ENCODE peak calls at places on chromosomes 6 and 20, in six cellular contexts. One of them, this sample, is unnamed.

GRCh38 chr6:148203970-148204369 is 138.7 kb upstream of the SASH1 start:
- DNase-seq in H9: no peak
- DNase-seq in IMR-90: peak; percentile 90
- DNase-seq in H1: no peak
- DNase-seq in neuronal stem cell: no peak
- DNase-seq in mesenchymal stem cell: peak; percentile 30
- DNase-seq in this sample: peak; percentile 16

GRCh38 chr6:44216677-44217331 is at the start of gene MYMX:
- DNase-seq in H9: peak; percentile 72
- DNase-seq in IMR-90: no peak
- DNase-seq in H1: peak; percentile 79
- DNase-seq in neuronal stem cell: no peak
- DNase-seq in mesenchymal stem cell: no peak
- DNase-seq in this sample: peak; percentile 40

GRCh38 chr6:168364793-168365421 is 45.3 kb upstream of the DACT2 start:
- DNase-seq in H9: no peak
- DNase-seq in IMR-90: no peak
- DNase-seq in H1: no peak
- DNase-seq in neuronal stem cell: no peak
- DNase-seq in mesenchymal stem cell: no peak
- DNase-seq in this sample: no peak

GRCh38 chr6:21992178-21992967 is 304.5 kb downstream of the PRL start:
- DNase-seq in H9: no peak
- DNase-seq in IMR-90: peak; percentile 80
- DNase-seq in H1: no peak
- DNase-seq in neuronal stem cell: no peak
- DNase-seq in mesenchymal stem cell: peak; percentile 75
- DNase-seq in this sample: no peak

GRCh38 chr6:12865782-12866181 is 149.2 kb downstream of the PHACTR1 start:
- DNase-seq in H9: no peak
- DNase-seq in IMR-90: no peak
- DNase-seq in H1: no peak
- DNase-seq in neuronal stem cell: no peak
- DNase-seq in mesenchymal stem cell: no peak
- DNase-seq in this sample: no peak

GRCh38 chr20:17460119-17460518 is 71.1 kb downstream of the BFSP1 start:
- DNase-seq in H9: no peak
- DNase-seq in IMR-90: no peak
- DNase-seq in H1: peak; percentile 7
- DNase-seq in neuronal stem cell: no peak
- DNase-seq in mesenchymal stem cell: no peak
- DNase-seq in this sample: no peak

GRCh38 chr6:1297746-1298145 is 14.2 kb upstream of the FOXQ1 start:
- DNase-seq in H9: no peak
- DNase-seq in IMR-90: peak; percentile 78
- DNase-seq in H1: no peak
- DNase-seq in neuronal stem cell: no peak
- DNase-seq in mesenchymal stem cell: peak; percentile 13
- DNase-seq in this sample: no peak

GRCh38 chr6:88376759-88377387 is 210.7 kb upstream of the CNR1 start:
- DNase-seq in H9: no peak
- DNase-seq in IMR-90: peak; percentile 6
- DNase-seq in H1: no peak
- DNase-seq in neuronal stem cell: no peak
- DNase-seq in mesenchymal stem cell: peak; percentile 69
- DNase-seq in this sample: no peak

GRCh38 chr6:3261921-3262320 is 3.2 kb downstream of the PSMG4 start:
- DNase-seq in H9: no peak
- DNase-seq in IMR-90: no peak
- DNase-seq in H1: no peak
- DNase-seq in neuronal stem cell: no peak
- DNase-seq in mesenchymal stem cell: no peak
- DNase-seq in this sample: no peak

GRCh38 chr6:3788408-3789017 is 37.0 kb upstream of the PXDC1 start:
- DNase-seq in H9: no peak
- DNase-seq in IMR-90: no peak
- DNase-seq in H1: no peak
- DNase-seq in neuronal stem cell: no peak
- DNase-seq in mesenchymal stem cell: no peak
- DNase-seq in this sample: no peak

GRCh38 chr20:49381558-49382493 is 100.6 kb downstream of the KCNB1 start:
- DNase-seq in H9: no peak
- DNase-seq in IMR-90: peak; percentile 10
- DNase-seq in H1: no peak
- DNase-seq in neuronal stem cell: no peak
- DNase-seq in mesenchymal stem cell: no peak
- DNase-seq in this sample: no peak

GRCh38 chr6:85792278-85792677 is 149.6 kb upstream of the SYNCRIP start:
- DNase-seq in H9: no peak
- DNase-seq in IMR-90: peak; percentile 1
- DNase-seq in H1: no peak
- DNase-seq in neuronal stem cell: no peak
- DNase-seq in mesenchymal stem cell: no peak
- DNase-seq in this sample: peak; percentile 11

GRCh38 chr6:146785001-146785585 is 186.3 kb downstream of the ADGB start:
- DNase-seq in H9: no peak
- DNase-seq in IMR-90: peak; percentile 41
- DNase-seq in H1: no peak
- DNase-seq in neuronal stem cell: peak; percentile 46
- DNase-seq in mesenchymal stem cell: peak; percentile 59
- DNase-seq in this sample: peak; percentile 67

GRCh38 chr20:36065427-36065998 is 89.0 kb upstream of the EPB41L1 start:
- DNase-seq in H9: peak; percentile 34
- DNase-seq in IMR-90: no peak
- DNase-seq in H1: no peak
- DNase-seq in neuronal stem cell: no peak
- DNase-seq in mesenchymal stem cell: no peak
- DNase-seq in this sample: no peak

GRCh38 chr20:59468831-59469230 is 135.5 kb upstream of the PHACTR3 start:
- DNase-seq in H9: no peak
- DNase-seq in IMR-90: no peak
- DNase-seq in H1: no peak
- DNase-seq in neuronal stem cell: no peak
- DNase-seq in mesenchymal stem cell: no peak
- DNase-seq in this sample: no peak

DNA sequence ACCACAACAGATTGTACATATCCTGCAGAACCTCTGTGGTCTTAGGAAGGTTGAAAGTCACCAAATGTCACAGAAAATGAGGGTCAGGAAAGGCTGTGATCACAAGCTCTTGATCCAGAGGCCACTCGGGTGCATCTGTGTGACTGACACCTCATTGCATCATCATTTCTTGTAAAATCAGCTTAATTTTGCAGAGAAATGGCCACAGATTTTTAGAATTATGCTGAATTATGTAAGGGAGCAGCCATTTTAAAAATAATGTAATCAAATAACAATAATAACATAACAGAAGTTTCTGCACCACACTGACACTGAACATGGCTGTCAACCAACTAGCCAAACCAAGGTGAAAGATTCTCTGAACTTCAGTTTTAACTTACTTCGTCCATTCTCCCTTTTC is 32.5 kb upstream of the PRND start:
- DNase-seq in H9: no peak
- DNase-seq in IMR-90: no peak
- DNase-seq in H1: no peak
- DNase-seq in neuronal stem cell: no peak
- DNase-seq in mesenchymal stem cell: no peak
- DNase-seq in this sample: no peak
- H2BK5ac ChIP-seq in H9: no peak overlapping the region
- H2BK5ac ChIP-seq in IMR-90: no peak overlapping the region
- H2BK5ac ChIP-seq in H1: no peak overlapping the region
- H2BK5ac ChIP-seq in neuronal stem cell: no peak overlapping the region
- H2BK5ac ChIP-seq in mesenchymal stem cell: no peak overlapping the region
- H2BK5ac ChIP-seq in this sample: no peak overlapping the region

GRCh38 chr20:31559704-31560093 is 45.4 kb upstream of the ID1 start:
- DNase-seq in H9: no peak
- DNase-seq in IMR-90: no peak
- DNase-seq in H1: no peak
- DNase-seq in neuronal stem cell: no peak
- DNase-seq in mesenchymal stem cell: peak; percentile 85
- DNase-seq in this sample: no peak
- H2BK5ac ChIP-seq in H9: no peak overlapping the region
- H2BK5ac ChIP-seq in IMR-90: peak overlapping the region; percentile 89
- H2BK5ac ChIP-seq in H1: no peak overlapping the region
- H2BK5ac ChIP-seq in neuronal stem cell: no peak overlapping the region
- H2BK5ac ChIP-seq in mesenchymal stem cell: no peak overlapping the region
- H2BK5ac ChIP-seq in this sample: no peak overlapping the region

GRCh38 chr6:139982652-139983051 is 608.2 kb upstream of the CITED2 start:
- DNase-seq in H9: peak; percentile 30
- DNase-seq in IMR-90: peak; percentile 74
- DNase-seq in H1: no peak
- DNase-seq in neuronal stem cell: no peak
- DNase-seq in mesenchymal stem cell: peak; percentile 78
- DNase-seq in this sample: peak; percentile 97

GRCh38 chr6:139981810-139982550 is 607.5 kb upstream of the CITED2 start:
- DNase-seq in H9: peak; percentile 30
- DNase-seq in IMR-90: peak; percentile 80
- DNase-seq in H1: no peak
- DNase-seq in neuronal stem cell: peak; percentile 33
- DNase-seq in mesenchymal stem cell: peak; percentile 82
- DNase-seq in this sample: peak; percentile 76

GRCh38 chr6:139985236-139985815 is 610.9 kb upstream of the CITED2 start:
- DNase-seq in H9: no peak
- DNase-seq in IMR-90: no peak
- DNase-seq in H1: no peak
- DNase-seq in neuronal stem cell: no peak
- DNase-seq in mesenchymal stem cell: no peak
- DNase-seq in this sample: no peak

GRCh38 chr6:139984317-139984716 is 609.9 kb upstream of the CITED2 start:
- DNase-seq in H9: no peak
- DNase-seq in IMR-90: no peak
- DNase-seq in H1: no peak
- DNase-seq in neuronal stem cell: no peak
- DNase-seq in mesenchymal stem cell: no peak
- DNase-seq in this sample: no peak

GRCh38 chr6:139983555-139984276 is 609.3 kb upstream of the CITED2 start:
- DNase-seq in H9: no peak
- DNase-seq in IMR-90: peak; percentile 58
- DNase-seq in H1: no peak
- DNase-seq in neuronal stem cell: no peak
- DNase-seq in mesenchymal stem cell: peak; percentile 78
- DNase-seq in this sample: no peak
- H2BK5ac ChIP-seq in H9: no peak overlapping the region
- H2BK5ac ChIP-seq in IMR-90: peak overlapping the region; percentile 92
- H2BK5ac ChIP-seq in H1: no peak overlapping the region
- H2BK5ac ChIP-seq in neuronal stem cell: no peak overlapping the region
- H2BK5ac ChIP-seq in mesenchymal stem cell: no peak overlapping the region
- H2BK5ac ChIP-seq in this sample: peak overlapping the region; percentile 48

GRCh38 chr20:3209023-3209945 is at the start of gene ITPA:
- DNase-seq in H9: peak; percentile 67
- DNase-seq in IMR-90: peak; percentile 20
- DNase-seq in H1: peak; percentile 77
- DNase-seq in neuronal stem cell: peak; percentile 46
- DNase-seq in mesenchymal stem cell: peak; percentile 63
- DNase-seq in this sample: peak; percentile 68
- H2BK5ac ChIP-seq in H9: no peak within 1 kb of the TSS
- H2BK5ac ChIP-seq in IMR-90: peak within 1 kb of the TSS; percentile 90
- H2BK5ac ChIP-seq in H1: peak within 1 kb of the TSS; percentile 72
- H2BK5ac ChIP-seq in neuronal stem cell: no peak within 1 kb of the TSS
- H2BK5ac ChIP-seq in mesenchymal stem cell: peak within 1 kb of the TSS; percentile 69
- H2BK5ac ChIP-seq in this sample: peak within 1 kb of the TSS; percentile 58

GRCh38 chr6:10554826-10555225 is 33.7 kb downstream of the GCNT2 start:
- DNase-seq in H9: no peak
- DNase-seq in IMR-90: no peak
- DNase-seq in H1: no peak
- DNase-seq in neuronal stem cell: no peak
- DNase-seq in mesenchymal stem cell: no peak
- DNase-seq in this sample: no peak
- H2BK5ac ChIP-seq in H9: no peak overlapping the region
- H2BK5ac ChIP-seq in IMR-90: no peak overlapping the region
- H2BK5ac ChIP-seq in H1: peak overlapping the region; percentile 80
- H2BK5ac ChIP-seq in neuronal stem cell: no peak overlapping the region
- H2BK5ac ChIP-seq in mesenchymal stem cell: no peak overlapping the region
- H2BK5ac ChIP-seq in this sample: no peak overlapping the region

GRCh38 chr20:53655909-53656652 is 62.4 kb upstream of the ZNF217 start:
- DNase-seq in H9: no peak
- DNase-seq in IMR-90: peak; percentile 65
- DNase-seq in H1: no peak
- DNase-seq in neuronal stem cell: no peak
- DNase-seq in mesenchymal stem cell: peak; percentile 60
- DNase-seq in this sample: no peak
- H2BK5ac ChIP-seq in H9: no peak overlapping the region
- H2BK5ac ChIP-seq in IMR-90: peak overlapping the region; percentile 84
- H2BK5ac ChIP-seq in H1: no peak overlapping the region
- H2BK5ac ChIP-seq in neuronal stem cell: no peak overlapping the region
- H2BK5ac ChIP-seq in mesenchymal stem cell: no peak overlapping the region
- H2BK5ac ChIP-seq in this sample: no peak overlapping the region

GRCh38 chr20:51430198-51430950 is 112.1 kb downstream of the NFATC2 start:
- DNase-seq in H9: no peak
- DNase-seq in IMR-90: no peak
- DNase-seq in H1: no peak
- DNase-seq in neuronal stem cell: no peak
- DNase-seq in mesenchymal stem cell: no peak
- DNase-seq in this sample: no peak
- H2BK5ac ChIP-seq in H9: no peak overlapping the region
- H2BK5ac ChIP-seq in IMR-90: no peak overlapping the region
- H2BK5ac ChIP-seq in H1: no peak overlapping the region
- H2BK5ac ChIP-seq in neuronal stem cell: no peak overlapping the region
- H2BK5ac ChIP-seq in mesenchymal stem cell: no peak overlapping the region
- H2BK5ac ChIP-seq in this sample: no peak overlapping the region

GRCh38 chr20:51583499-51583898 is 41.0 kb upstream of the NFATC2 start:
- DNase-seq in H9: no peak
- DNase-seq in IMR-90: no peak
- DNase-seq in H1: no peak
- DNase-seq in neuronal stem cell: no peak
- DNase-seq in mesenchymal stem cell: no peak
- DNase-seq in this sample: no peak
- H2BK5ac ChIP-seq in H9: no peak overlapping the region
- H2BK5ac ChIP-seq in IMR-90: no peak overlapping the region
- H2BK5ac ChIP-seq in H1: no peak overlapping the region
- H2BK5ac ChIP-seq in neuronal stem cell: no peak overlapping the region
- H2BK5ac ChIP-seq in mesenchymal stem cell: no peak overlapping the region
- H2BK5ac ChIP-seq in this sample: no peak overlapping the region

This sample was measured in mesendoderm.